ENCODE peak calls at places on chromosomes 12 and 14, in six cellular contexts. P is stomach; O is dorsolateral prefrontal cortex; M is omental fat pad; L is CD8-positive, alpha-beta T cell; I is A549. J is an unnamed sample.

GRCh38 chr14:23695220-23695999 is 59.2 kb downstream of the DHRS2 start:
- DNase-seq in O (no peak), P (peak), I (no peak), L (no peak), M (no peak), J (no peak)

GRCh38 chr14:54652890-54653201 is 85.9 kb downstream of the SAMD4A start:
- DNase-seq in M (no peak), P (no peak), L (no peak), O (no peak), I (no peak), J (no peak)

GRCh38 chr12:3600039-3600720 is 109.2 kb downstream of the PRMT8 start:
- DNase-seq in P (no peak), L (no peak), I (no peak), M (no peak), O (no peak), J (no peak)

GRCh38 chr12:116194935-116195431 is 82.5 kb downstream of the MED13L start:
- DNase-seq in I (no peak), M (no peak), P (no peak), O (no peak), L (peak), J (peak)

GRCh38 chr12:99413751-99414150 is 233.8 kb upstream of the GARIN6 start:
- DNase-seq in O (no peak), P (no peak), I (no peak), L (no peak), M (no peak), J (no peak)

GRCh38 chr14:37587438-37587837 is 7.6 kb downstream of the FOXA1 start:
- DNase-seq in M (no peak), O (no peak), P (no peak), I (no peak), L (no peak), J (no peak)

GRCh38 chr12:57240926-57241555 is 9.9 kb downstream of the STAC3 start:
- DNase-seq in I (no peak), P (no peak), L (no peak), M (no peak), O (no peak), J (no peak)

GRCh38 chr12:55875704-55876103 is 33.0 kb upstream of the MMP19 start:
- DNase-seq in M (no peak), I (no peak), P (no peak), O (no peak), L (no peak), J (no peak)

GRCh38 chr12:10661338-10661737 is 12.5 kb downstream of the STYK1 start:
- DNase-seq in P (no peak), L (no peak), I (no peak), M (no peak), O (no peak), J (no peak)

GRCh38 chr14:28488658-28489057 is 277.9 kb upstream of the FOXG1 start:
- DNase-seq in P (no peak), L (no peak), O (no peak), I (no peak), M (no peak), J (no peak)

GRCh38 chr12:19657401-19657800 is 218.1 kb downstream of the AEBP2 start:
- DNase-seq in L (no peak), M (no peak), I (no peak), P (no peak), O (no peak), J (no peak)

GRCh38 chr14:105902131-105902898 is 375.9 kb downstream of the TMEM121 start:
- DNase-seq in I (no peak), O (no peak), L (no peak), M (no peak), P (no peak), J (no peak)

GRCh38 chr12:9605490-9605889 is 2.2 kb downstream of the KLRB1 start:
- DNase-seq in L (no peak), O (no peak), P (no peak), M (no peak), I (no peak), J (no peak)

GRCh38 chr14:21213652-21214051 is 55.6 kb downstream of the HNRNPC start:
- DNase-seq in P (no peak), M (no peak), L (no peak), O (no peak), I (no peak), J (no peak)

GRCh38 chr12:114794049-114794558 is 110.1 kb upstream of the TBX3 start:
- DNase-seq in I (no peak), P (no peak), L (no peak), M (no peak), O (no peak), J (no peak)

GRCh38 chr12:12979731-12980259 is 20.3 kb downstream of the HEBP1 start:
- DNase-seq in P (no peak), O (no peak), M (no peak), L (no peak), I (peak), J (no peak)

GRCh38 chr14:54881761-54882401 is 20.7 kb downstream of the GCH1 start:
- DNase-seq in I (no peak), M (no peak), P (no peak), O (no peak), L (no peak), J (no peak)

GRCh38 chr14:55438066-55438683 is 2.2 kb downstream of the TBPL2 start:
- DNase-seq in O (no peak), M (no peak), P (no peak), L (no peak), I (peak), J (no peak)

GRCh38 chr12:117671734-117672133 is 297.1 kb downstream of the KSR2 start:
- DNase-seq in L (no peak), O (no peak), P (no peak), M (no peak), I (peak), J (no peak)

GRCh38 chr14:68148276-68148675 is 328.7 kb downstream of the RAD51B start:
- DNase-seq in M (no peak), L (no peak), O (no peak), I (no peak), P (no peak), J (no peak)

GRCh38 chr14:69670093-69670492 is 58.7 kb downstream of the SUSD6 start:
- DNase-seq in M (no peak), P (no peak), I (no peak), O (no peak), L (no peak), J (no peak)

GRCh38 chr12:1913377-1914115 is 4.9 kb downstream of the CACNA2D4 start:
- DNase-seq in O (peak), P (peak), M (no peak), L (no peak), I (no peak), J (no peak)

GRCh38 chr12:120117961-120118709 is 1.6 kb upstream of the RAB35 start:
- DNase-seq in L (no peak), I (peak), O (no peak), M (no peak), P (no peak), J (no peak)

GRCh38 chr12:12398026-12398859 is 41.4 kb downstream of the BORCS5 start:
- DNase-seq in M (peak), O (no peak), I (peak), L (no peak), P (no peak), J (no peak)

GRCh38 chr14:61598980-61599379 is 96.3 kb upstream of the HIF1A start:
- DNase-seq in I (no peak), L (no peak), P (no peak), M (no peak), O (no peak), J (no peak)

GRCh38 chr12:49368240-49368600 is 958 bp downstream of the SPATS2 start:
- DNase-seq in I (no peak), O (no peak), L (no peak), M (no peak), P (no peak), J (no peak)

GRCh38 chr12:119835068-119835467 is 42.1 kb downstream of the CIT start:
- DNase-seq in M (no peak), P (no peak), I (no peak), O (no peak), L (no peak), J (no peak)

GRCh38 chr12:39145175-39145999 is 240.0 kb upstream of the CPNE8 start:
- DNase-seq in O (peak), L (no peak), P (peak), I (peak), M (no peak), J (no peak)

GRCh38 chr12:56082967-56083366 is 3.0 kb downstream of the ERBB3 start:
- DNase-seq in L (no peak), P (no peak), I (no peak), M (no peak), O (peak), J (no peak)

GRCh38 chr14:103067231-103067954 is 10.0 kb upstream of the CDC42BPB start:
- DNase-seq in O (no peak), P (no peak), L (no peak), I (no peak), M (no peak), J (no peak)

GRCh38 chr12:115324949-115325638 is 641.1 kb upstream of the TBX3 start:
- DNase-seq in I (no peak), P (peak), O (no peak), M (no peak), L (no peak), J (no peak)

GRCh38 chr12:124323771-124324530 is 29.1 kb downstream of the RFLNA start:
- DNase-seq in M (no peak), I (no peak), P (no peak), L (peak), O (no peak), J (peak)

GRCh38 chr14:90491221-90491867 is 94.5 kb downstream of the CALM1 start:
- DNase-seq in L (no peak), M (no peak), I (no peak), P (no peak), O (peak), J (no peak)

GRCh38 chr14:85934886-85935254 is 404.9 kb downstream of the FLRT2 start:
- DNase-seq in M (no peak), L (no peak), P (no peak), I (no peak), O (no peak), J (no peak)

GRCh38 chr12:78797201-78797931 is 67.2 kb upstream of the SYT1 start:
- DNase-seq in L (no peak), I (no peak), O (no peak), P (no peak), M (no peak), J (no peak)
- TF ChIP-seq CTCF in L (no peak), I (no peak), O (no peak), P (no peak), M (no peak), J (no peak)

GRCh38 chr12:69985656-69986055 is 160.6 kb downstream of the MYRFL start:
- DNase-seq in P (no peak), I (peak), L (no peak), O (no peak), M (no peak), J (no peak)
- TF ChIP-seq CTCF in P (no peak), I (no peak), L (no peak), O (no peak), M (no peak), J (peak)

GRCh38 chr12:5655120-5655519 is 223.2 kb downstream of the NTF3 start:
- DNase-seq in O (no peak), I (no peak), P (no peak), M (no peak), L (no peak), J (no peak)
- TF ChIP-seq CTCF in O (no peak), I (no peak), P (no peak), M (no peak), L (no peak), J (no peak)

GRCh38 chr12:132455565-132455964 is 34.4 kb upstream of the FBRSL1 start:
- DNase-seq in O (no peak), M (no peak), L (no peak), I (no peak), P (no peak), J (no peak)

GRCh38 chr12:132454949-132455418 is 35.0 kb upstream of the FBRSL1 start:
- DNase-seq in I (no peak), P (no peak), L (no peak), M (no peak), O (no peak), J (no peak)

GRCh38 chr12:132452596-132453350 is 37.2 kb upstream of the FBRSL1 start:
- DNase-seq in P (no peak), M (no peak), O (no peak), I (no peak), L (no peak), J (no peak)

GRCh38 chr12:132453361-132454133 is 36.4 kb upstream of the FBRSL1 start:
- DNase-seq in P (no peak), M (no peak), L (no peak), I (no peak), O (no peak), J (no peak)

DNA sequence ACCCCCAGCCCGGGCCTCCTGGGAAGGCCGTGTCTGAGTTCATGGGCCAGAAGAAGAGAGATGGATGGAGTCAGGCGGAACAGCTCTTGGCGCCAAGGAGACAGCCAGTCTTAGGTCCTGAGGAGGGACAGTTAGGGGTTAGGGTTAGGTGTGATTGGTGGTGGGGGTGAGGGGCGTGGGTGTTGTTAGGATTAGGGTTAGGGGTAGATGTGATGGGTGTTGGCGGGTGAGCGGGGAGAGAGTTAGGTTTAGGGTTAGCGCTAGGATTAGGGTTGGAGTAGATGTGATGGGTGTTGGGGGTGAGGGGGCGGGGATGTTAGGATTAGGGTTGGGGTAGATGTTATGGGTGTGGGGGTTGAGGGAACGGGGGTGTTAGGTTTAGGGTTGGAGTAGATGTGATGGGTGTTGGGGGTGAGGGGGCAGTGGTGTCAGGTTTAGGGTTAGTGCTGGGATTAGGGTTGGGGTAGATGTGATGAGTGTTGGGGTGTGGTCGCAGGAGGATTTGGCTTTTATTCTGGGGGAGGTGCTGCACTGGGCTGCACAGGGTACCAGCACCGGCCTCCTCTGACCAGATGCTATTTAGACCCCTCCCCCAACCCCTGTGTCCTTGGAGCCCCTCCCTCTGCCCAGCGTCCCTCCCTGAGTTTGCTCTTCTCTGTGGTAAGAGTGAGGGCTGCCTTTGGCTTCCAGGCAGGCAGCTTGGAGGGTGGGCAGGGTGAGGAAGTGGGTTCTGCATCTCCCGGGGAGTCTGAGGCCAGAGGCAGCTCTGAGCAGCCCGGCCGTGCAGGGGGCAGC is 35.6 kb upstream of the FBRSL1 start:
- DNase-seq in P (no peak), M (no peak), O (no peak), L (no peak), I (no peak), J (no peak)
- TF ChIP-seq CTCF in P (no peak), M (no peak), O (no peak), L (no peak), I (no peak), J (no peak)

DNA sequence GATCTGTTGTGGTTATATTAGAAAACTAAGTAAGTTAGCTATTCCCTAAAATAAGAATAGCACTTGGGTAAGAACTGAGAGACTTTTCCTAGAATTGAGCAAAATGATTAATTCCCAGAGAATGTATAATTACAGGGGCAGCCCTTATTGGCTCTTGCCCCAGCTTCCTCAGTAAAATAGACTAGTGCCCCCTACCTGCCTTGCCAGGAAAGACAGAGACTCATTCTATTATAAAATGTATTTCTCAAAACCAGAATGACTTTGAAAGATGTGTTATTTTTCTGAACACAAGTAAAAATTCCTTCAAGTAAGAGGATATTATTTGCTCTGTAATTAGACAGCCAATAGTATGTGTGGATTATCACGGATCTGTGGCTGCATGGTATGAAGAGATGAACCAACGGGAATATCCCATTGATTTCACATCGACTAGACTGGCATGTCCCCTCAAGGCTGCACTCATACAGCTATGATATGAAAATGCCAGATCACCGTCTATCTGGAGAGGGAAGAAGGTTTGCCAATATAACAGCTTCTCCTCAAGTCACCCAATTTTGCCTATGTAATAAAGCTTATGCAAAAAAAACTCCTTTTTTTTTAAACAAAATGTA is 7.4 kb upstream of the GLRX5 start:
- DNase-seq in M (peak), P (peak), L (peak), O (peak), I (no peak), J (no peak)
- TF ChIP-seq CTCF in M (no peak), P (peak), L (peak), O (peak), I (peak), J (peak)